ENCODE peak calls at places on chromosomes 3 and 15, in ten cellular contexts. Y is ovary, O is gastrocnemius medialis, I is kidney, H is ascending aorta, A is psoas muscle, L is osteoblast, K is fibroblast of lung, M is brain microvascular endothelial cell, V is body of pancreas. P is an unnamed sample.

GRCh38 chr3:123084738-123085237 is 18.0 kb downstream of the PDIA5 start:
- DNase-seq in Y (no peak), O (no peak), I (no peak), H (peak), A (no peak), L (peak), K (no peak), M (no peak), V (no peak), P (no peak)

GRCh38 chr3:184050217-184050847 is 2.5 kb upstream of the HTR3C start:
- DNase-seq in Y (no peak), O (no peak), I (no peak), H (no peak), A (no peak), L (no peak), K (no peak), M (no peak), V (no peak), P (no peak)

GRCh38 chr15:64070965-64071851 is 22.4 kb downstream of the CIAO2A start:
- DNase-seq in Y (peak), O (peak), I (peak), H (peak), A (peak), L (peak), K (peak), M (peak), V (peak), P (peak)

GRCh38 chr3:73401058-73401457 is 223.7 kb downstream of the PDZRN3 start:
- DNase-seq in Y (no peak), O (no peak), I (peak), H (no peak), A (no peak), L (no peak), K (peak), M (no peak), V (no peak), P (no peak)

GRCh38 chr3:101377796-101378195 is 57.4 kb upstream of the IMPG2 start:
- DNase-seq in Y (no peak), O (no peak), I (no peak), H (no peak), A (no peak), L (no peak), K (no peak), M (no peak), V (no peak), P (no peak)

GRCh38 chr3:150237490-150237889 is 170.6 kb upstream of the TSC22D2 start:
- DNase-seq in Y (no peak), O (peak), I (no peak), H (no peak), A (peak), L (peak), K (peak), M (no peak), V (no peak), P (no peak)

GRCh38 chr3:154701055-154701454 is 271.1 kb upstream of the GPR149 start:
- DNase-seq in Y (no peak), O (no peak), I (no peak), H (no peak), A (no peak), L (no peak), K (no peak), M (no peak), V (no peak), P (no peak)

GRCh38 chr15:91963051-91963450 is 109.5 kb downstream of the SLCO3A1 start:
- DNase-seq in Y (no peak), O (no peak), I (no peak), H (no peak), A (no peak), L (no peak), K (no peak), M (no peak), V (no peak), P (no peak)

GRCh38 chr3:98991393-98991792 is 89.9 kb upstream of the DCBLD2 start:
- DNase-seq in Y (no peak), O (no peak), I (no peak), H (no peak), A (no peak), L (no peak), K (no peak), M (no peak), V (no peak), P (no peak)

GRCh38 chr3:20185364-20185732 is 658 bp downstream of the SGO1 start:
- DNase-seq in Y (no peak), O (no peak), I (no peak), H (no peak), A (no peak), L (no peak), K (peak), M (peak), V (no peak), P (no peak)

GRCh38 chr3:55823829-55824228 is 336.7 kb upstream of the WNT5A start:
- DNase-seq in Y (no peak), O (no peak), I (no peak), H (no peak), A (no peak), L (no peak), K (no peak), M (no peak), V (no peak), P (no peak)

GRCh38 chr3:161475905-161476304 is 20.7 kb upstream of the OTOL1 start:
- DNase-seq in Y (no peak), O (no peak), I (no peak), H (no peak), A (no peak), L (peak), K (no peak), M (peak), V (no peak), P (no peak)

GRCh38 chr3:34405159-34405558 is 606.7 kb downstream of the PDCD6IP start:
- DNase-seq in Y (no peak), O (no peak), I (no peak), H (no peak), A (no peak), L (no peak), K (no peak), M (no peak), V (no peak), P (no peak)

GRCh38 chr3:17258823-17259436 is 374.2 kb downstream of the PLCL2 start:
- DNase-seq in Y (no peak), O (no peak), I (no peak), H (no peak), A (no peak), L (peak), K (peak), M (no peak), V (peak), P (no peak)

GRCh38 chr3:20760981-20761380 is 575.0 kb upstream of the SGO1 start:
- DNase-seq in Y (no peak), O (no peak), I (no peak), H (no peak), A (no peak), L (no peak), K (peak), M (no peak), V (no peak), P (no peak)

GRCh38 chr15:63602595-63602994 is 5.4 kb downstream of the FBXL22 start:
- DNase-seq in Y (no peak), O (no peak), I (no peak), H (no peak), A (no peak), L (peak), K (no peak), M (no peak), V (no peak), P (no peak)

GRCh38 chr15:92435145-92435544 is 41.5 kb downstream of the ST8SIA2 start:
- DNase-seq in Y (no peak), O (no peak), I (no peak), H (no peak), A (no peak), L (no peak), K (no peak), M (no peak), V (no peak), P (no peak)

GRCh38 chr3:124685481-124685880 is 44.8 kb upstream of the UMPS start:
- DNase-seq in Y (no peak), O (no peak), I (no peak), H (no peak), A (no peak), L (no peak), K (no peak), M (peak), V (no peak), P (no peak)

GRCh38 chr15:38196116-38196515 is 56.5 kb upstream of the SPRED1 start:
- DNase-seq in Y (no peak), O (no peak), I (no peak), H (no peak), A (no peak), L (no peak), K (no peak), M (no peak), V (no peak), P (peak)

GRCh38 chr3:9881440-9881839 is 1.4 kb upstream of the CIDEC start:
- DNase-seq in Y (no peak), O (no peak), I (no peak), H (no peak), A (no peak), L (no peak), K (no peak), M (no peak), V (no peak), P (no peak)

GRCh38 chr15:68208641-68209240 is 3.6 kb upstream of the CALML4 start:
- DNase-seq in Y (no peak), O (no peak), I (peak), H (no peak), A (no peak), L (no peak), K (no peak), M (no peak), V (no peak), P (no peak)

GRCh38 chr3:123488641-123489347 is 39.9 kb upstream of the ADCY5 start:
- DNase-seq in Y (no peak), O (no peak), I (no peak), H (no peak), A (no peak), L (no peak), K (no peak), M (no peak), V (no peak), P (no peak)

GRCh38 chr15:43190178-43190577 is 5.0 kb downstream of the CCNDBP1 start:
- DNase-seq in Y (no peak), O (no peak), I (no peak), H (no peak), A (peak), L (no peak), K (no peak), M (no peak), V (peak), P (no peak)

GRCh38 chr15:57376695-57377477 is 581 bp downstream of the CGNL1 start:
- DNase-seq in Y (peak), O (no peak), I (peak), H (peak), A (peak), L (peak), K (no peak), M (no peak), V (peak), P (no peak)

GRCh38 chr15:95448531-95449210 is 881.8 kb upstream of the NR2F2 start:
- DNase-seq in Y (no peak), O (no peak), I (no peak), H (no peak), A (no peak), L (no peak), K (peak), M (peak), V (no peak), P (no peak)

GRCh38 chr3:16917256-16917935 is 32.6 kb downstream of the PLCL2 start:
- DNase-seq in Y (no peak), O (no peak), I (no peak), H (no peak), A (no peak), L (no peak), K (no peak), M (peak), V (no peak), P (no peak)

GRCh38 chr15:73744293-73744692 is 8.9 kb downstream of the INSYN1 start:
- DNase-seq in Y (no peak), O (no peak), I (no peak), H (no peak), A (no peak), L (no peak), K (no peak), M (no peak), V (no peak), P (no peak)

GRCh38 chr3:169497567-169498257 is 165.8 kb downstream of the MECOM start:
- DNase-seq in Y (no peak), O (no peak), I (no peak), H (no peak), A (no peak), L (no peak), K (peak), M (peak), V (no peak), P (no peak)

GRCh38 chr15:98650871-98651481 is 2.6 kb downstream of the IGF1R start:
- DNase-seq in Y (peak), O (no peak), I (peak), H (no peak), A (no peak), L (peak), K (peak), M (no peak), V (no peak), P (no peak)

GRCh38 chr15:98649996-98650870 is 1.9 kb downstream of the IGF1R start:
- DNase-seq in Y (peak), O (no peak), I (peak), H (peak), A (peak), L (no peak), K (peak), M (no peak), V (peak), P (no peak)

GRCh38 chr15:98648654-98649537 is 557 bp downstream of the IGF1R start:
- DNase-seq in Y (peak), O (peak), I (peak), H (peak), A (peak), L (peak), K (peak), M (no peak), V (peak), P (no peak)

GRCh38 chr15:98647774-98648653 is at the start of gene IGF1R:
- DNase-seq in Y (peak), O (peak), I (peak), H (peak), A (peak), L (peak), K (peak), M (peak), V (peak), P (peak)

DNA sequence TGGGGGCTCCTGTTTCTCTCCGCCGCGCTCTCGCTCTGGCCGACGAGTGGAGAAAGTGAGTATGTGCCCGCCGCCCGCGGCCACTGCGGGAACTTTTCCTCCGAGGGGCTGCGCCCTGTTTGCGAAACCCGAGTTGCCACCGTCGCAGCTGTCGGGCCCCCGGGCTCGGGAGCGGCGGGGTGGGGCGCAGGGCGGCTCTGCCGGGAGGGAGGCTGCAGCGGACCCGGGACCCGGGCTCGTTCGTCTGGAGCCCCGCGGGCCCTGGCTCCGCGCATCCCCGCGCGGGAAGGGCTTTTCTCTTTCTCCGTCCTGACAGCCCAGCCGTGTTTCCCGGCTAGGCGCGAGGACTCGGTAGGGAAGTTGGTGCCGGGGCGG is 1.3 kb downstream of the IGF1R start:
- DNase-seq in Y (peak), O (peak), I (peak), H (peak), A (peak), L (peak), K (peak), M (no peak), V (peak), P (no peak)
- TF ChIP-seq CTCF in Y (no peak), O (peak), I (no peak), H (peak), A (peak), L (no peak), K (no peak), M (peak), V (peak), P (peak)

GRCh38 chr3:71579301-71579933 is 4.1 kb downstream of the FOXP1 start:
- DNase-seq in Y (no peak), O (no peak), I (no peak), H (no peak), A (no peak), L (no peak), K (no peak), M (no peak), V (no peak), P (no peak)
- H3K4me3 ChIP-seq in Y (peak), O (no peak), I (no peak), H (peak), A (peak), L (peak), K (peak), M (peak), V (no peak), P (peak)

DNA sequence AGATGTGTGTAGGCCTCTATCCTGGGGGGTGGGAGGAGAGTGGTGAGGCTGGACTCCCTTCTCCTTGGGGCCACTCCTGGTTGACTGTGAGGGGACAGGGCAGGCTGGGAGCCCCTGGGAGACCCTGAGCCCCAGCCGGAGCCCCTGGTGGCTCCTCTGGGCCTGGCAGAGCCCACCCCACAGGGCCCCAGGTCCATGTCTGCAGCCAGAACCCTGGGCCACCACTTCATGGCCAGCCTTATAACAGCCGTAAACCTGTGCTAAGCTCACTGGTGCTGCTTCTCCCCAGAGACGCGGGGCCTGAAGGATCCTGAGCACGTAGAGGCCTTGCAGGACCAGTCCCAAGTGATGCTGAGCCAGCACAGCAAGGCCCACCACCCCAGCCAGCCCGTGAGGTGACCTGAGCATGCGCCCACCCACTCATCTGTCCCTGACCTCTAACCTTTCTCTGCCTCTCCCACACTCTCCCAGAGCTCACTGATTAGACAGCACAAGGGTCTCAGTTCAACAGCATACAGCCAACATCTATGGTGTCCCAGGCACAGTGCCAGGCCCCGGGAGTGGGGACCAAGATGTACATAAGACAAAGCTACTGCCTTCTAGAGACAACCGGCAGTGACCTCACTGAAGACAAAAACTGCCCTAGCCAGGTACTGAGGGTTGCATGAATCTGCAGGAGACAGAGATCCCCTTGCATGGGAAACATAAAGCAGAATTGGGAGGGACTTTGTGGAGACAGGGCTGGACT is 3.5 kb downstream of the NR2E3 start:
- DNase-seq in Y (no peak), O (no peak), I (peak), H (no peak), A (no peak), L (peak), K (no peak), M (no peak), V (no peak), P (no peak)
- TF ChIP-seq CTCF in Y (no peak), O (no peak), I (no peak), H (no peak), A (no peak), L (no peak), K (no peak), M (no peak), V (no peak), P (no peak)

GRCh38 chr3:152301745-152302181 is 33.0 kb downstream of the MBNL1 start:
- DNase-seq in Y (no peak), O (no peak), I (no peak), H (no peak), A (no peak), L (no peak), K (no peak), M (no peak), V (no peak), P (no peak)

GRCh38 chr3:152298393-152299242 is 29.9 kb downstream of the MBNL1 start:
- DNase-seq in Y (peak), O (peak), I (no peak), H (peak), A (peak), L (peak), K (peak), M (peak), V (peak), P (peak)

GRCh38 chr3:152296990-152297389 is 28.3 kb downstream of the MBNL1 start:
- DNase-seq in Y (no peak), O (no peak), I (no peak), H (no peak), A (no peak), L (no peak), K (no peak), M (no peak), V (no peak), P (no peak)

GRCh38 chr3:152300029-152300764 is 31.5 kb downstream of the MBNL1 start:
- DNase-seq in Y (no peak), O (no peak), I (no peak), H (no peak), A (no peak), L (no peak), K (no peak), M (no peak), V (no peak), P (no peak)

DNA sequence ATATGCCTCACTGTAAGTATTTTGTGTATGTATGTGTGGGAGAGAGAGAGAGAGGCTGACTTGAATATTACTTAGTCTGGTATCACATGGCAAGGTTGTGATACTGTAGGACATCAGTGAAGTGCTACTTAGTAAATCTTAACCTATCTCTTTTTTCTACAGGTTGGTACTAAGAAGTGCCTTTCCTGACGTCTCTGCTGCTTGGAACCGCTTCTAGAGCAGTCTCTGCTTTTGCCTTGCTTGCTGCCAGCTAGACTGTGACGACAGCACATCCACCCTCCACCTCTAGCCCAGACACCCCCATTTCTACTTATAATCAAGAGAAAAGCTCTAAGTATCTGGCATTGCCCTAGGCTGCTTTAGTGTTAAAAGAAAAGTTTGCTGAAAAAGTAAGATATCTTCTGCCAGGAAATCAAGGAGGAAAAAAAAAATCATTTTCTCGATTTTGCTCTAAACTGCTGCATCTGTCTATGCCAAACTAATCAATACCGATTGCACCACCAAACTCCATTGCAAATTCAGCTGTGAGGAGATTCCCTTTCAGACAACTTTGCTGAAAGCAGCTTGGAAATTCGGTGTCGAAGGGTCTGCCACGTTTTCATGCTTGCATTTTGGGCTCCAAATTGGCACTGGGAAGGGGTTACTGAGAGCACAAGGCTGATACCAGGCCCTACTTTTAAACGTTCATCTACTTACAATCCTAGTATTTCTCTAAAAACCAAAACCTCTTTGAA is 30.7 kb downstream of the MBNL1 start:
- DNase-seq in Y (no peak), O (peak), I (no peak), H (no peak), A (peak), L (no peak), K (no peak), M (no peak), V (peak), P (no peak)
- H3K4me3 ChIP-seq in Y (peak), O (peak), I (peak), H (peak), A (peak), L (peak), K (peak), M (peak), V (no peak), P (peak)

GRCh38 chr3:126342991-126343661 is 14.1 kb downstream of the KLF15 start:
- DNase-seq in Y (peak), O (peak), I (peak), H (peak), A (peak), L (peak), K (peak), M (no peak), V (peak), P (no peak)
- TF ChIP-seq CTCF in Y (no peak), O (no peak), I (no peak), H (no peak), A (no peak), L (no peak), K (no peak), M (peak), V (no peak), P (no peak)

DNA sequence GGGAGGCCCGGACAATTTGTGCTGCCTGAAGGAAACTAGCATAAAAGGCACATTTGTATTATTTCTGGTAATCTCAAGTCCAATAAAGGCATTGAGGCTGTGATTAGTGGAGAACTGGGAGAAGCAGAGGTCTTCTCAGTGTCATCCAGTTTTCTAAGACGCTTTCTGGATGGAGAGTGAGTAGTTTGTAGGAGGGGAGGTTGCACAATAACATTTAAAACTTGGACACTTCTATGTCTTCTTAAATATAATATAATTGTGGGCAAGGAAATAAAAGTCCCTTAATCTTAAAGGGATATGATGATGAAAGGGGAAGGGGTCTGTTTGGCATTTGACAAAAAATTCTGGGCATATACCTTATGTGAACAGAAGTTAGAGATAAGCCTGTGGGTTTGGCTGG is 291.6 kb upstream of the TGFBR2 start:
- DNase-seq in Y (no peak), O (no peak), I (no peak), H (no peak), A (no peak), L (no peak), K (no peak), M (no peak), V (no peak), P (no peak)
- H3K4me3 ChIP-seq in Y (no peak), O (no peak), I (no peak), H (no peak), A (no peak), L (no peak), K (no peak), M (no peak), V (no peak), P (no peak)

GRCh38 chr3:53668872-53669271 is 174.5 kb downstream of the CACNA1D start:
- DNase-seq in Y (no peak), O (no peak), I (no peak), H (no peak), A (no peak), L (no peak), K (no peak), M (no peak), V (no peak), P (no peak)
- TF ChIP-seq CTCF in Y (no peak), O (no peak), I (peak), H (no peak), A (peak), L (peak), K (peak), M (peak), V (no peak), P (peak)